ENCODE peak calls at places on chromosomes 13 and 19, in nine cellular contexts. H is adrenal gland, D is OCI-LY7, Q is fibroblast of the aortic adventitia, K is psoas muscle, O is tibial artery, T is thoracic aorta, V is neural progenitor cell, M is suprapubic skin. W is an unnamed sample.

GRCh38 chr19:39083983-39084731 is at the start of gene ACP7:
- DNase-seq in H (no peak), D (no peak), Q (no peak), K (no peak), O (no peak), T (no peak), V (peak; percentile 40), M (no peak), W (no peak)

GRCh38 chr19:31947436-31947835 is 398.0 kb upstream of the ZNF507 start:
- DNase-seq in H (no peak), D (no peak), Q (no peak), K (no peak), O (no peak), T (no peak), V (no peak), M (no peak), W (no peak)

GRCh38 chr13:75137911-75138571 is 343.9 kb downstream of the TBC1D4 start:
- DNase-seq in H (no peak), D (no peak), Q (no peak), K (no peak), O (no peak), T (no peak), V (no peak), M (no peak), W (no peak)

GRCh38 chr19:45507864-45508680 is 793 bp downstream of the VASP start:
- DNase-seq in H (peak; percentile 67), D (peak; percentile 73), Q (peak; percentile 31), K (peak; percentile 50), O (no peak), T (no peak), V (peak; percentile 57), M (no peak), W (no peak)

GRCh38 chr19:48874309-48875135 is 2.3 kb downstream of the PPP1R15A start:
- DNase-seq in H (no peak), D (no peak), Q (peak; percentile 53), K (no peak), O (no peak), T (no peak), V (peak; percentile 1), M (no peak), W (no peak)

GRCh38 chr13:56917966-56918365 is 222.8 kb upstream of the PRR20A start:
- DNase-seq in H (no peak), D (no peak), Q (no peak), K (no peak), O (no peak), T (no peak), V (no peak), M (no peak), W (no peak)

GRCh38 chr13:109479991-109480696 is 306.2 kb downstream of the IRS2 start:
- DNase-seq in H (peak; percentile 79), D (no peak), Q (peak; percentile 37), K (no peak), O (peak; percentile 38), T (peak; percentile 17), V (no peak), M (no peak), W (no peak)

GRCh38 chr13:43878897-43879322 is 630 bp downstream of the CCDC122 start:
- DNase-seq in H (peak; percentile 74), D (peak; percentile 33), Q (peak; percentile 64), K (peak; percentile 81), O (peak; percentile 80), T (peak; percentile 26), V (peak; percentile 71), M (peak; percentile 90), W (peak; percentile 89)

GRCh38 chr13:91748416-91749089 is 350.1 kb downstream of the GPC5 start:
- DNase-seq in H (no peak), D (no peak), Q (no peak), K (no peak), O (no peak), T (no peak), V (no peak), M (no peak), W (no peak)

GRCh38 chr19:49442793-49443365 is 1.6 kb upstream of the SLC17A7 start:
- DNase-seq in H (peak; percentile 86), D (peak; percentile 72), Q (peak; percentile 80), K (peak; percentile 96), O (peak; percentile 96), T (peak; percentile 81), V (peak; percentile 99), M (peak; percentile 99), W (peak; percentile 96)

GRCh38 chr13:42211704-42212103 is 60.2 kb upstream of the AKAP11 start:
- DNase-seq in H (no peak), D (no peak), Q (peak; percentile 11), K (no peak), O (no peak), T (no peak), V (no peak), M (no peak), W (no peak)

GRCh38 chr13:36884235-36884634 is 35.8 kb downstream of the SMAD9 start:
- DNase-seq in H (no peak), D (no peak), Q (no peak), K (no peak), O (no peak), T (no peak), V (no peak), M (no peak), W (no peak)

GRCh38 chr13:87087741-87088140 is 583.4 kb upstream of the SLITRK5 start:
- DNase-seq in H (no peak), D (no peak), Q (peak; percentile 6), K (no peak), O (no peak), T (no peak), V (no peak), M (no peak), W (no peak)

GRCh38 chr13:87080100-87080779 is 590.9 kb upstream of the SLITRK5 start:
- DNase-seq in H (no peak), D (no peak), Q (no peak), K (no peak), O (no peak), T (no peak), V (no peak), M (no peak), W (no peak)

GRCh38 chr13:87089391-87089790 is 581.8 kb upstream of the SLITRK5 start:
- DNase-seq in H (no peak), D (no peak), Q (peak; percentile 64), K (no peak), O (no peak), T (no peak), V (no peak), M (no peak), W (no peak)

GRCh38 chr13:87078947-87079795 is 592.0 kb upstream of the SLITRK5 start:
- DNase-seq in H (no peak), D (no peak), Q (no peak), K (no peak), O (no peak), T (no peak), V (no peak), M (no peak), W (no peak)

GRCh38 chr13:87084192-87084591 is 587.0 kb upstream of the SLITRK5 start:
- DNase-seq in H (no peak), D (no peak), Q (no peak), K (no peak), O (no peak), T (no peak), V (no peak), M (no peak), W (no peak)
- TF ChIP-seq CTCF in H (no peak), D (no peak), Q (no peak), K (no peak), O (no peak), T (no peak), V (no peak), M (no peak), W (no peak)

GRCh38 chr13:113291997-113292862 is 4.8 kb upstream of the LAMP1 start:
- DNase-seq in H (no peak), D (no peak), Q (peak; percentile 7), K (peak; percentile 66), O (no peak), T (no peak), V (peak; percentile 49), M (no peak), W (no peak)
- H3K4me3 ChIP-seq in H (no peak overlapping the region), D (no peak overlapping the region), Q (peak overlapping the region; percentile 46), K (peak overlapping the region; percentile 62), O (peak overlapping the region; percentile 15), T (peak overlapping the region; percentile 55), V (peak overlapping the region; percentile 36), M (peak overlapping the region; percentile 43), W (peak overlapping the region; percentile 44)

DNA sequence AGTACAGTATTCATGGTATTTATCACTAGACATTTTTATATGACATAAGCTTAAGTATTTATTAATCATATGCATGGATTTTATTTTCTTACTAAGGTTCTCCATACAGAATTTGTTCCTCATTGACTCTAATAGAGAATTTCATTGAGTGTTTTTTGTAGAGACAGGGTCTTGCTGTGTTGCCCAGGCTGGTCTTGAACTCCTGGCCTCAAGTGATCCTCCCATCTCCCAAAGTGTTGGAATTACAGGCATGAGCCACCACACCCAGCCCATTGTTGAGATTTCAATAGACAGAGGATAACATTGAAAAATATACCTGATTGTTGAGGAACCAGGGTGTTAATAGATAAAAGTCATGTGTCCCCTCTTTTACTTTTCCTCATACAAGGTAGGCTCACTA is 26.1 kb downstream of the IPO5 start:
- DNase-seq in H (no peak), D (no peak), Q (no peak), K (no peak), O (no peak), T (no peak), V (no peak), M (no peak), W (no peak)
- TF ChIP-seq CTCF in H (no peak), D (no peak), Q (no peak), K (no peak), O (no peak), T (no peak), V (no peak), M (no peak), W (no peak)

GRCh38 chr13:106917024-106917491 is 349.1 kb upstream of the ARGLU1 start:
- DNase-seq in H (no peak), D (no peak), Q (no peak), K (peak; percentile 14), O (no peak), T (no peak), V (peak; percentile 42), M (no peak), W (no peak)

GRCh38 chr13:106916329-106916728 is 348.4 kb upstream of the ARGLU1 start:
- DNase-seq in H (no peak), D (no peak), Q (no peak), K (no peak), O (no peak), T (no peak), V (no peak), M (no peak), W (no peak)

GRCh38 chr13:106917673-106918652 is 350.0 kb upstream of the ARGLU1 start:
- DNase-seq in H (peak; percentile 72), D (peak; percentile 71), Q (peak; percentile 54), K (peak; percentile 65), O (peak; percentile 60), T (peak; percentile 9), V (peak; percentile 91), M (peak; percentile 84), W (peak; percentile 89)

GRCh38 chr13:106911602-106912001 is 343.7 kb upstream of the ARGLU1 start:
- DNase-seq in H (no peak), D (no peak), Q (no peak), K (no peak), O (no peak), T (no peak), V (no peak), M (no peak), W (no peak)

DNA sequence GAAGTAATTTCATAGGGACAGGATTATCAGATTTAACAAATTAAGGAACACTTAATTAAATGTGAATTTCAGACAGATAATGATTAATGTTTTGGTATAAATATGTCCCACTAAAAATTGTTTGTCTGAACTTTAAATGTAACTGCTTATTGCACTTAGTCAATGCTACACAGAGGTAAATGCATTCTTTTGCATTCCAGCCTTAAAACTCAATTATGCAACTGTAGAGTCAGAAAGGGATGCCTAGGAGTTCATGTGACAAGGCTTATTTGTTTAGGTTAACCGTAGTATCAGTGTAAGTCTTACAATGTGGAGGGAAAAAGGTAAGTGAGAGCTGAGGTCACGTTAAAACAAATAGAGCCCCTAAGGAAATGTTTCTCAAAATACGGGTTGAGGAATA is 347.2 kb upstream of the ARGLU1 start:
- DNase-seq in H (no peak), D (no peak), Q (no peak), K (no peak), O (no peak), T (no peak), V (no peak), M (no peak), W (no peak)
- H3K4me3 ChIP-seq in H (no peak overlapping the region), D (no peak overlapping the region), Q (no peak overlapping the region), K (no peak overlapping the region), O (no peak overlapping the region), T (no peak overlapping the region), V (no peak overlapping the region), M (no peak overlapping the region), W (no peak overlapping the region)